ENCODE peak calls at places on chromosomes 11 and 22, in four cellular contexts. O, H, Q and E are unnamed samples.
A peak's percentile ranks its signal among the peaks of the same experiment; 100 is the strongest.

GRCh38 chr11:60657880-60658279 is 41.5 kb upstream of the MS4A8 start:
- DNase-seq in O (no peak), Q (no peak), H (no peak), E (no peak)

GRCh38 chr22:44380716-44381500 is 68.2 kb upstream of the SHISAL1 start:
- DNase-seq in H (no peak), Q (no peak), O (no peak), E (no peak)

GRCh38 chr11:117185739-117186430 is 7.3 kb downstream of the SIDT2 start:
- DNase-seq in H (peak; percentile 65), Q (peak; percentile 5), O (no peak), E (no peak)

GRCh38 chr11:120308081-120308480 is 17.0 kb upstream of the TLCD5 start:
- DNase-seq in H (no peak), O (no peak), Q (no peak), E (no peak)

GRCh38 chr11:46489668-46490560 is 98.3 kb upstream of the CHRM4 start:
- DNase-seq in Q (no peak), H (peak; percentile 43), O (peak; percentile 57), E (peak; percentile 48)

GRCh38 chr11:113376156-113376555 is 11.4 kb upstream of the ANKK1 start:
- DNase-seq in O (no peak), H (peak; percentile 52), Q (no peak), E (no peak)

GRCh38 chr11:12539570-12539969 is 134.7 kb upstream of the TEAD1 start:
- DNase-seq in O (no peak), H (no peak), Q (no peak), E (no peak)

GRCh38 chr11:16825968-16826367 is 87.5 kb downstream of the C11orf58 start:
- DNase-seq in Q (no peak), O (no peak), H (no peak), E (no peak)

GRCh38 chr11:46917109-46918086 is 952 bp downstream of the LRP4 start:
- DNase-seq in O (no peak), Q (no peak), H (no peak), E (no peak)

GRCh38 chr11:116502641-116503061 is 270.1 kb downstream of the BUD13 start:
- DNase-seq in H (no peak), Q (peak; percentile 46), O (no peak), E (no peak)

GRCh38 chr11:60165538-60165937 is 17.3 kb downstream of the MS4A6A start:
- DNase-seq in H (no peak), O (no peak), Q (no peak), E (no peak)

GRCh38 chr22:38866399-38867123 is 5.5 kb downstream of the CBX6 start:
- DNase-seq in Q (no peak), O (no peak), H (no peak), E (no peak)

GRCh38 chr11:104772806-104773241 is 125.4 kb downstream of the CASP12 start:
- DNase-seq in O (peak; percentile 12), H (no peak), Q (no peak), E (no peak)

GRCh38 chr22:47213571-47214230 is 451.3 kb downstream of the TBC1D22A start:
- DNase-seq in H (peak; percentile 69), Q (no peak), O (peak; percentile 56), E (peak; percentile 54)

GRCh38 chr11:76787911-76788596 is 4.9 kb downstream of the TSKU start:
- DNase-seq in O (no peak), Q (no peak), H (no peak), E (no peak)

GRCh38 chr11:69641681-69642548 is 959 bp downstream of the CCND1 start:
- DNase-seq in O (no peak), H (no peak), Q (no peak), E (no peak)

GRCh38 chr11:77049081-77049480 is 14.9 kb downstream of the B3GNT6 start:
- DNase-seq in Q (no peak), O (no peak), H (no peak), E (no peak)

GRCh38 chr11:113411536-113411935 is 24.0 kb downstream of the ANKK1 start:
- DNase-seq in O (no peak), H (no peak), Q (no peak), E (no peak)

GRCh38 chr22:42317691-42318547 is 47.5 kb upstream of the TCF20 start:
- DNase-seq in Q (no peak), O (no peak), H (no peak), E (no peak)

GRCh38 chr22:22574361-22574760 is 15.3 kb upstream of the PRAME start:
- DNase-seq in Q (no peak), O (no peak), H (no peak), E (no peak)

GRCh38 chr22:43745783-43746356 is 66.2 kb downstream of the EFCAB6 start:
- DNase-seq in Q (no peak), O (no peak), H (no peak), E (no peak)

GRCh38 chr22:43860126-43860525 is 2.2 kb downstream of the SULT4A1 start:
- DNase-seq in Q (no peak), O (no peak), H (no peak), E (no peak)

GRCh38 chr11:104968365-104968855 is at the start of gene CASP4:
- DNase-seq in H (peak; percentile 10), O (peak; percentile 23), Q (no peak), E (peak; percentile 57)

GRCh38 chr11:65719887-65720236 is 736 bp downstream of the RNASEH2C start:
- DNase-seq in H (no peak), Q (no peak), O (peak; percentile 20), E (peak; percentile 42)

GRCh38 chr22:25448435-25449051 is 115.9 kb upstream of the GRK3 start:
- DNase-seq in O (peak; percentile 10), H (peak; percentile 32), Q (no peak), E (no peak)